ENCODE peak calls at places on chromosome 3, in eight cellular contexts. Q, S, E, V, O, H, I and Y are unnamed samples. For H3K27me3, the result is how much of the 10 kb centered on the place peaks cover.

GRCh38 chr3:101195951-101196713 is 124.2 kb downstream of the IMPG2 start:
- DNase-seq in Q (no peak), S (peak), E (no peak), V (no peak), O (peak), H (peak), I (peak), Y (peak)

GRCh38 chr3:47008851-47009224 is 29.4 kb downstream of the NBEAL2 start:
- DNase-seq in Q (peak), S (no peak), E (no peak), V (no peak), O (no peak), H (no peak), I (no peak), Y (no peak)

GRCh38 chr3:141056716-141057115 is 5.6 kb downstream of the SPSB4 start:
- DNase-seq in Q (no peak), S (no peak), E (no peak), V (no peak), O (no peak), H (no peak), I (no peak), Y (peak)

GRCh38 chr3:136787226-136787793 is 31.6 kb upstream of the SLC35G2 start:
- DNase-seq in Q (peak), S (no peak), E (no peak), V (peak), O (no peak), H (no peak), I (no peak), Y (no peak)

GRCh38 chr3:122014741-122015140 is 7.3 kb downstream of the ILDR1 start:
- DNase-seq in Q (no peak), S (no peak), E (no peak), V (no peak), O (no peak), H (peak), I (no peak), Y (no peak)

GRCh38 chr3:13714251-13714916 is 165.5 kb downstream of the FBLN2 start:
- DNase-seq in Q (peak), S (no peak), E (peak), V (no peak), O (no peak), H (no peak), I (no peak), Y (no peak)

GRCh38 chr3:195030791-195031321 is 240.1 kb downstream of the XXYLT1 start:
- DNase-seq in Q (no peak), S (no peak), E (no peak), V (no peak), O (peak), H (peak), I (no peak), Y (no peak)

GRCh38 chr3:173688216-173688842 is 290.8 kb downstream of the NLGN1 start:
- DNase-seq in Q (no peak), S (peak), E (no peak), V (no peak), O (no peak), H (no peak), I (no peak), Y (no peak)

GRCh38 chr3:128381609-128382008 is 85.1 kb downstream of the DNAJB8 start:
- DNase-seq in Q (no peak), S (no peak), E (no peak), V (no peak), O (no peak), H (no peak), I (peak), Y (no peak)

GRCh38 chr3:119664370-119664769 is 4.0 kb upstream of the POPDC2 start:
- DNase-seq in Q (no peak), S (no peak), E (no peak), V (no peak), O (no peak), H (peak), I (no peak), Y (no peak)

GRCh38 chr3:115436767-115437301 is 186.5 kb upstream of the GAP43 start:
- DNase-seq in Q (peak), S (peak), E (no peak), V (no peak), O (no peak), H (peak), I (no peak), Y (no peak)

GRCh38 chr3:172254542-172254941 is 193.7 kb downstream of the GHSR start:
- DNase-seq in Q (no peak), S (no peak), E (no peak), V (no peak), O (no peak), H (no peak), I (no peak), Y (no peak)

GRCh38 chr3:130963878-130964277 is 62.7 kb downstream of the ASTE1 start:
- DNase-seq in Q (no peak), S (peak), E (no peak), V (no peak), O (no peak), H (peak), I (no peak), Y (no peak)

GRCh38 chr3:119934250-119934649 is 152.3 kb downstream of the NR1I2 start:
- DNase-seq in Q (no peak), S (no peak), E (no peak), V (no peak), O (no peak), H (no peak), I (no peak), Y (no peak)

GRCh38 chr3:48561045-48561736 is 2.4 kb downstream of the UCN2 start:
- DNase-seq in Q (peak), S (peak), E (peak), V (peak), O (peak), H (no peak), I (no peak), Y (peak)

GRCh38 chr3:133547432-133548041 is 25.9 kb upstream of the CDV3 start:
- DNase-seq in Q (no peak), S (peak), E (no peak), V (no peak), O (no peak), H (no peak), I (no peak), Y (peak)

GRCh38 chr3:120470870-120471269 is 20.1 kb upstream of the FSTL1 start:
- DNase-seq in Q (no peak), S (no peak), E (no peak), V (no peak), O (no peak), H (peak), I (no peak), Y (no peak)

GRCh38 chr3:124492824-124493223 is 237.4 kb upstream of the UMPS start:
- DNase-seq in Q (no peak), S (peak), E (no peak), V (peak), O (peak), H (peak), I (peak), Y (peak)

GRCh38 chr3:21979706-21980105 is 228.7 kb upstream of the ZNF385D start:
- DNase-seq in Q (no peak), S (no peak), E (no peak), V (no peak), O (no peak), H (peak), I (no peak), Y (no peak)

GRCh38 chr3:86856711-86857110 is 134.2 kb downstream of the VGLL3 start:
- DNase-seq in Q (no peak), S (no peak), E (no peak), V (no peak), O (no peak), H (no peak), I (no peak), Y (no peak)

GRCh38 chr3:129104051-129104450 is 17.6 kb downstream of the RAB43 start:
- DNase-seq in Q (no peak), S (no peak), E (no peak), V (no peak), O (no peak), H (no peak), I (no peak), Y (no peak)

GRCh38 chr3:178435575-178435974 is 100.7 kb upstream of the KCNMB2 start:
- DNase-seq in Q (no peak), S (no peak), E (no peak), V (no peak), O (no peak), H (no peak), I (no peak), Y (no peak)

GRCh38 chr3:116445291-116445841 is at the start of gene LSAMP:
- DNase-seq in Q (no peak), S (peak), E (no peak), V (peak), O (peak), H (no peak), I (no peak), Y (peak)

GRCh38 chr3:116446037-116446436 is 750 bp upstream of the LSAMP start:
- DNase-seq in Q (no peak), S (no peak), E (no peak), V (no peak), O (no peak), H (no peak), I (no peak), Y (no peak)

GRCh38 chr3:116443096-116443793 is 2.0 kb downstream of the LSAMP start:
- DNase-seq in Q (no peak), S (no peak), E (no peak), V (no peak), O (peak), H (no peak), I (no peak), Y (no peak)

GRCh38 chr3:116444099-116444700 is 1.1 kb downstream of the LSAMP start:
- DNase-seq in Q (no peak), S (no peak), E (no peak), V (no peak), O (no peak), H (no peak), I (no peak), Y (no peak)

GRCh38 chr3:116444819-116445290 is 432 bp downstream of the LSAMP start:
- DNase-seq in Q (peak), S (no peak), E (no peak), V (no peak), O (peak), H (no peak), I (no peak), Y (peak)
- H3K4me3 ChIP-seq in Q (no peak), S (peak), E (peak), V (peak), O (peak), H (no peak), I (peak), Y (peak)

GRCh38 chr3:18418173-18418572 is 7.0 kb downstream of the SATB1 start:
- DNase-seq in Q (no peak), S (no peak), E (no peak), V (no peak), O (no peak), H (no peak), I (no peak), Y (no peak)
- H3K27me3 ChIP-seq in Q (under half), S (under half), E (under half), V (under half), O (under half), H (under half), I (under half), Y (under half)

GRCh38 chr3:32467333-32468070 is 35.1 kb downstream of the CMTM6 start:
- DNase-seq in Q (peak), S (peak), E (peak), V (peak), O (peak), H (peak), I (peak), Y (peak)
- H3K4me3 ChIP-seq in Q (no peak), S (no peak), E (no peak), V (no peak), O (no peak), H (no peak), I (no peak), Y (no peak)

DNA sequence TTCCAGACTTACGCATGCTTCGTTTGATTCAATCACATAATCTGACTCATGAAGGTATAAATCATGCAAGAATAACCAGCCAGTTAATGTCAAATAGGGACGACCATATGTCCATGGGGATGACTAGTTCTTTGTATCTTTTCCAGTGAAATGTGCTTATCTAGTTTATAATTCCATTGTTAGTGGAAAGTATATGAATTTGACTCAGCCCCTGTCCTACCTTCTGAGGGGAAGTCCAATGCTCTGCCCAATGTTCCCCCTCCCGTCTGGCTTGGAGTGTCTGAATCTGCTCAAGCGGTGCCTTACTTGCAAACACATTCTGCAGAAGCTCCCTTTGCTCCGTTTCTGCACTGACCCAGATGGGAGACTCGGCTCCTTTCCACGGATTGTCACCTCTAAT is 55.0 kb upstream of the EPHB3 start:
- DNase-seq in Q (no peak), S (no peak), E (no peak), V (no peak), O (no peak), H (no peak), I (no peak), Y (no peak)
- H3K27me3 ChIP-seq in Q (under half), S (under half), E (under half), V (half or more), O (under half), H (under half), I (under half), Y (under half)

GRCh38 chr3:99502871-99503270 is 135.5 kb upstream of the COL8A1 start:
- DNase-seq in Q (no peak), S (no peak), E (no peak), V (no peak), O (no peak), H (no peak), I (no peak), Y (no peak)

GRCh38 chr3:99499235-99499798 is 139.1 kb upstream of the COL8A1 start:
- DNase-seq in Q (no peak), S (peak), E (no peak), V (no peak), O (peak), H (peak), I (peak), Y (peak)

GRCh38 chr3:99500485-99500884 is 137.9 kb upstream of the COL8A1 start:
- DNase-seq in Q (no peak), S (no peak), E (no peak), V (no peak), O (no peak), H (no peak), I (no peak), Y (no peak)

GRCh38 chr3:99503350-99503749 is 135.0 kb upstream of the COL8A1 start:
- DNase-seq in Q (peak), S (no peak), E (no peak), V (no peak), O (no peak), H (no peak), I (no peak), Y (no peak)

DNA sequence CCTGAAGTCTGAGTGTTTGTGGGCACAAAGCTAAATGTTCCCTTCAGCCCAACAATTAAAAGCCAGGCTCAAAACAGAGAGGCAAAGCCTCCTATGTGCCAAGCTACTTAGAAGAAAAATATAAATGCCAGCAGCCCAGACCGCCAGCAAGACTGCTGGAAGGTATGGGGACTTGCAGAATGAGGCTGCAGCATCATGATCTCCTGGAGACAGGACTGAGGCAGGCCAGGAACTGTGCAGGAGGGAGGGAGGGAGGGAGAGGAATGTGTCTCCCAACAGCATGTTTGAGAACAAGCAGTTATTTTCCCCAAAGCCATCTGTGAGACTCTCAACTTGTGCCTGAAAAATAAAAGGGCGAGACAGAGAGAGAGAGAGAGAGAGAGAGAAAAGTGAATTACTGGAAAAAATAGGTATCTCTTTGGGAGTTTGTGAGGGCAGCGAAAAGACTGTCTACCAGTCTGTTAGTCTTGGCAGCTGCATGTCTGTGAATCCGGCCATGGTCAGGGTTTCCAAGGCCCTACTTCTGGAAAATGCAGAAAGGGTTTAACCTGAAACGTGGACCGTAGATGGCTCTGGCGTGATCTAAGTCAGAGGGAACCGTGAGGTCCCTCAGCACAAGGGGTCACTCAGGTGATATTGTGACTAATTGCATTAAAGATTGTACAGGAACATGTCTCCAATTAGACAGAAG is 139.7 kb upstream of the COL8A1 start:
- DNase-seq in Q (peak), S (peak), E (no peak), V (no peak), O (no peak), H (no peak), I (no peak), Y (no peak)
- H3K4me3 ChIP-seq in Q (no peak), S (no peak), E (no peak), V (no peak), O (no peak), H (no peak), I (no peak), Y (no peak)

DNA sequence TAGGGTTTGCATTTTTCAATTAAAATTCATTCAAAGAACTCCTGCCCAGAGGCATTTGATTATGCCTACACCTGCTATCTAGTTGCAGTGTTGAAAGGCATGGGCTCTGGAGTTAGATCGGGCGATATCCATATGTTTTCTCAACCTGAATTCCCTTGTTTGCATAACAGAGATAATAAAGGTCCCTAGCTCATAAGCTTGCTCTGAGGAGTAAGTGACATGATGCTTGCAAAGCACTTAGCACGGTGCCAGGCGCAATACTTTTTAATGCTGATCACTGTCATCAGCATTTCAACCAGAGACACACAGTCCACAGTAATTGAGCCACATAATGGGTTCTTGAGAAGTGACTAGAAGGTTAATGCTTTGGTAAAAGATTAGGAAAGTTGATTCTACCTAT is 106.3 kb upstream of the SAMMSON start:
- DNase-seq in Q (no peak), S (no peak), E (no peak), V (no peak), O (peak), H (no peak), I (no peak), Y (peak)
- H3K27me3 ChIP-seq in Q (under half), S (under half), E (under half), V (under half), O (under half), H (under half), I (under half), Y (under half)

GRCh38 chr3:52670621-52671521 is 14.8 kb downstream of the PBRM1 start:
- DNase-seq in Q (peak), S (peak), E (peak), V (no peak), O (no peak), H (peak), I (peak), Y (no peak)

GRCh38 chr3:52671676-52672075 is 14.0 kb downstream of the PBRM1 start:
- DNase-seq in Q (no peak), S (peak), E (no peak), V (no peak), O (no peak), H (no peak), I (no peak), Y (no peak)
- H3K4me3 ChIP-seq in Q (no peak), S (no peak), E (no peak), V (no peak), O (no peak), H (peak), I (no peak), Y (no peak)

GRCh38 chr3:158104346-158105020 is 1.7 kb downstream of the SHOX2 start:
- DNase-seq in Q (no peak), S (no peak), E (no peak), V (no peak), O (no peak), H (no peak), I (no peak), Y (no peak)

GRCh38 chr3:158103956-158104338 is 2.3 kb downstream of the SHOX2 start:
- DNase-seq in Q (no peak), S (peak), E (no peak), V (no peak), O (no peak), H (no peak), I (no peak), Y (peak)

GRCh38 chr3:158102660-158103085 is 3.5 kb downstream of the SHOX2 start:
- DNase-seq in Q (no peak), S (no peak), E (no peak), V (no peak), O (no peak), H (no peak), I (no peak), Y (peak)

GRCh38 chr3:158102219-158102612 is 4.0 kb downstream of the SHOX2 start:
- DNase-seq in Q (no peak), S (no peak), E (no peak), V (no peak), O (no peak), H (no peak), I (no peak), Y (no peak)

DNA sequence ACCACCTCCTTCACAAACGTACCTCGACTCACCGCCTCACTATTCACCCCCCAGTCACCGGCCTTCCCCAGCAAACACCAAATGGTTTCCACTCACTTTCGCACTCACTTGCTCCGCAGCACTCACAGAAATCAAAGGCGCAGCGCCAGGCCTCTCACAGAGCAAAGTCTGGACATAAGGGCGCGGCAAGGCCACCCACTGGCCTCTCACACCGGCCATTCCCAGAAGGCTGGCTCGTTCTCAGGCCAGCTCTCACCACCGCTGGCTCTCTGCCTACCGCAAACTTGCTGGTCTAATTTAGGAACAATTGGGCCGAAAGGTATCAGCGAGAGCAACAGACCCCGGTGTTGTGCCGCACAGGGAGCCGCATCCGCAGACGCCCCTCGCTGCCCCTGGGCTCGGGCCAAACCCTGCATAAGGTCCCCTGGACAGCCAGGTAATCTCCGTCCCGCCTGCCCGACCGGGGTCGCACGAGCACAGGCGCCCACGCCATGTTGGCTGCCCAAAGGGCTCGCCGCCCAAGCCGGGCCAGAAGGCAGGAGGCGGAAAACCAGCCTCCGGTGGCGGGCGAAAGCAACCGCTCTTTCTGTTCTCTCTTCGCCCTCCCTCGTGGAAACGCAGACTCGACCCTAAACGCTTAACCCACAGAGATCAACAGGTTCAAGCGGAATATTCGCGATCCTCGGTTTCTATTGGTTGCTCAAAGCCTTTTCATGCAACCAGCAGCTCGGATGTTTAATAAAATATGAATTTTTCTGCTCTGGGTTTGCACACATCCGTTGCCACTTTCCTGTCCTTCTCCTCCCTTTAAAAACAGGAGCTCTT is 2.9 kb downstream of the SHOX2 start:
- DNase-seq in Q (no peak), S (peak), E (no peak), V (peak), O (no peak), H (no peak), I (peak), Y (peak)
- H3K27me3 ChIP-seq in Q (under half), S (under half), E (half or more), V (half or more), O (under half), H (half or more), I (under half), Y (half or more)